ENCODE peak calls at places on chromosomes 11 and 22, in seven cellular contexts. U is hepatic stellate cell, L is Ammon's horn, Y is frontal cortex, D is Right ventricle myocardium superior, P is posterior cingulate gyrus, O is psoas muscle. J is an unnamed sample.

GRCh38 chr11:86869966-86870570 is 69.7 kb downstream of the PRSS23 start:
- DNase-seq in U (peak; percentile 68), L (peak; percentile 63), Y (peak; percentile 29), D (peak; percentile 63), P (no peak), O (peak; percentile 57), J (peak; percentile 15)

GRCh38 chr22:21593406-21594232 is 26.1 kb downstream of the UBE2L3 start:
- DNase-seq in U (no peak), L (no peak), Y (no peak), D (peak; percentile 76), P (no peak), O (no peak), J (no peak)

GRCh38 chr22:49812838-49813237 is 14.8 kb downstream of the BRD1 start:
- DNase-seq in U (peak; percentile 26), L (no peak), Y (no peak), D (no peak), P (no peak), O (peak; percentile 62), J (no peak)

GRCh38 chr22:34850010-34850409 is 215.9 kb upstream of the ISX start:
- DNase-seq in U (no peak), L (no peak), Y (no peak), D (no peak), P (no peak), O (no peak), J (no peak)

GRCh38 chr11:78577495-78577894 is 2.8 kb upstream of the NARS2 start:
- DNase-seq in U (no peak), L (no peak), Y (no peak), D (no peak), P (no peak), O (no peak), J (no peak)

GRCh38 chr11:76307416-76307815 is 73.5 kb downstream of the THAP12 start:
- DNase-seq in U (no peak), L (no peak), Y (no peak), D (peak; percentile 69), P (no peak), O (no peak), J (no peak)

GRCh38 chr11:116792144-116792868 is 627 bp upstream of the APOA5 start:
- DNase-seq in U (no peak), L (no peak), Y (no peak), D (no peak), P (no peak), O (no peak), J (no peak)

GRCh38 chr11:88179966-88180629 is 4.9 kb upstream of the RAB38 start:
- DNase-seq in U (no peak), L (no peak), Y (no peak), D (no peak), P (no peak), O (no peak), J (no peak)

GRCh38 chr22:31846161-31847115 is 92.6 kb downstream of the DEPDC5 start:
- DNase-seq in U (peak; percentile 44), L (no peak), Y (no peak), D (no peak), P (no peak), O (no peak), J (no peak)